ENCODE peak calls at places on chromosomes 1 and 21, in five cellular contexts. O is ureter, Z is HTR-8/SVneo, L is HT-29, E is Peyer's patch. W is an unnamed sample.

GRCh38 chr1:10007161-10007560 is 10.1 kb downstream of the RBP7 start:
- DNase-seq in O (no peak), L (peak), E (no peak), Z (no peak), W (no peak)

GRCh38 chr1:170590921-170591705 is 59.1 kb downstream of the GORAB start:
- DNase-seq in L (no peak), O (no peak), Z (no peak), E (no peak), W (no peak)

GRCh38 chr1:28259935-28260802 is 851 bp downstream of the SESN2 start:
- DNase-seq in L (peak), Z (peak), O (peak), E (peak), W (no peak)

GRCh38 chr1:47280142-47280541 is 33.8 kb downstream of the STIL start:
- DNase-seq in Z (no peak), E (no peak), O (no peak), L (no peak), W (no peak)

GRCh38 chr1:53237638-53238037 is 680 bp downstream of the MAGOH start:
- DNase-seq in E (no peak), Z (no peak), O (no peak), L (peak), W (no peak)

GRCh38 chr1:200415693-200416593 is 6.1 kb upstream of the ZNF281 start:
- DNase-seq in Z (peak), L (peak), O (peak), E (no peak), W (no peak)

GRCh38 chr21:42066521-42066920 is 4.6 kb upstream of the UMODL1 start:
- DNase-seq in Z (no peak), O (no peak), L (no peak), E (no peak), W (no peak)

GRCh38 chr21:42071146-42071737 is at the start of gene UMODL1:
- DNase-seq in E (peak), L (no peak), O (no peak), Z (no peak), W (no peak)

GRCh38 chr1:225990705-225991464 is 8.3 kb downstream of the SDE2 start:
- DNase-seq in L (no peak), O (no peak), E (no peak), Z (no peak), W (no peak)

GRCh38 chr1:20723537-20724363 is 5.9 kb upstream of the KIF17 start:
- DNase-seq in L (no peak), Z (no peak), O (peak), E (no peak), W (peak)

GRCh38 chr21:43613755-43614638 is 45.3 kb downstream of the HSF2BP start:
- DNase-seq in O (no peak), E (no peak), Z (no peak), L (no peak), W (peak)

GRCh38 chr1:8517579-8518489 is 199.9 kb downstream of the SLC45A1 start:
- DNase-seq in Z (no peak), E (no peak), L (no peak), O (no peak), W (no peak)

GRCh38 chr1:217919683-217920502 is 288.7 kb downstream of the SPATA17 start:
- DNase-seq in O (no peak), Z (no peak), L (no peak), E (no peak), W (no peak)

GRCh38 chr21:36728371-36729111 is 29.6 kb downstream of the SIM2 start:
- DNase-seq in E (no peak), O (no peak), L (no peak), Z (no peak), W (no peak)

GRCh38 chr1:230000439-230001184 is 66.4 kb upstream of the GALNT2 start:
- DNase-seq in O (no peak), E (no peak), L (no peak), Z (no peak), W (no peak)

GRCh38 chr1:203048555-203049051 is 22.3 kb downstream of the PPFIA4 start:
- DNase-seq in Z (no peak), O (no peak), E (no peak), L (peak), W (no peak)

GRCh38 chr1:202010042-202011015 is at the start of gene ELF3:
- DNase-seq in L (peak), O (peak), Z (peak), E (peak), W (peak)

GRCh38 chr1:16449065-16449464 is 8.5 kb downstream of the NECAP2 start:
- DNase-seq in O (no peak), L (no peak), E (no peak), Z (no peak), W (no peak)

GRCh38 chr1:2378956-2379732 is 12.2 kb downstream of the MORN1 start:
- DNase-seq in L (no peak), O (no peak), Z (no peak), E (peak), W (no peak)

GRCh38 chr1:153962088-153963029 is 978 bp downstream of the SLC39A1 start:
- DNase-seq in L (peak), Z (no peak), E (no peak), O (no peak), W (no peak)

GRCh38 chr1:152884085-152884484 is 6.0 kb downstream of the SMCP start:
- DNase-seq in L (no peak), O (no peak), E (no peak), Z (no peak), W (no peak)

GRCh38 chr1:200659269-200659668 is 10.4 kb downstream of the DDX59 start:
- DNase-seq in Z (no peak), E (no peak), O (no peak), L (no peak), W (no peak)

GRCh38 chr1:176959461-176959860 is 205.1 kb downstream of the ASTN1 start:
- DNase-seq in Z (no peak), E (no peak), L (no peak), O (no peak), W (no peak)

GRCh38 chr1:151993734-151994496 is at the start of gene S100A10:
- DNase-seq in O (peak), L (peak), E (peak), Z (no peak), W (no peak)

GRCh38 chr1:32896451-32896850 is 4.7 kb downstream of the TMEM54 start:
- DNase-seq in O (no peak), Z (no peak), L (no peak), E (peak), W (no peak)

GRCh38 chr1:4375812-4376211 is 278.6 kb upstream of the AJAP1 start:
- DNase-seq in O (no peak), Z (peak), L (no peak), E (no peak), W (no peak)

GRCh38 chr1:64440423-64440822 is 29.5 kb upstream of the CACHD1 start:
- DNase-seq in E (no peak), O (no peak), L (no peak), Z (no peak), W (no peak)

GRCh38 chr21:46153259-46154154 is 1.9 kb downstream of the FTCD start:
- DNase-seq in Z (no peak), O (peak), L (peak), E (peak), W (no peak)

GRCh38 chr1:62539028-62539447 is 58.3 kb upstream of the ANGPTL3 start:
- DNase-seq in E (no peak), O (no peak), L (no peak), Z (no peak), W (no peak)

GRCh38 chr1:64881281-64881680 is 85.1 kb downstream of the JAK1 start:
- DNase-seq in O (no peak), Z (no peak), L (no peak), E (no peak), W (no peak)

GRCh38 chr1:8142955-8143629 is 117.0 kb upstream of the ERRFI1 start:
- DNase-seq in Z (no peak), L (no peak), E (no peak), O (no peak), W (no peak)